ENCODE peak calls at places on chromosome 14, in five cellular contexts. I is esophagus squamous epithelium, V is adrenal gland, Y is gastrocnemius medialis, P is ovary. B is an unnamed sample.

GRCh38 chr14:39946796-39947195 is 514.6 kb upstream of the FBXO33 start:
- DNase-seq in I (no peak), V (no peak), Y (no peak), P (no peak), B (no peak)

GRCh38 chr14:101903111-101903561 is 61.2 kb upstream of the DYNC1H1 start:
- DNase-seq in I (no peak), V (no peak), Y (peak; percentile 60), P (no peak), B (no peak)

GRCh38 chr14:100304825-100305445 is 1.3 kb downstream of the SLC25A29 start:
- DNase-seq in I (no peak), V (peak; percentile 85), Y (no peak), P (peak; percentile 74), B (peak; percentile 83)

GRCh38 chr14:60758875-60759274 is 24.3 kb downstream of the MNAT1 start:
- DNase-seq in I (no peak), V (no peak), Y (no peak), P (no peak), B (no peak)

GRCh38 chr14:65150891-65151290 is 48.6 kb upstream of the MAX start:
- DNase-seq in I (no peak), V (no peak), Y (no peak), P (no peak), B (no peak)

GRCh38 chr14:96213871-96214465 is 9.3 kb downstream of the BDKRB2 start:
- DNase-seq in I (no peak), V (no peak), Y (no peak), P (no peak), B (no peak)

GRCh38 chr14:91282954-91283645 is 38.6 kb upstream of the GPR68 start:
- DNase-seq in I (no peak), V (no peak), Y (no peak), P (no peak), B (peak; percentile 17)

GRCh38 chr14:50319293-50319692 is 7.2 kb downstream of the DMAC2L start:
- DNase-seq in I (no peak), V (no peak), Y (no peak), P (no peak), B (no peak)

GRCh38 chr14:103121161-103121845 is 2.0 kb upstream of the TNFAIP2 start:
- DNase-seq in I (no peak), V (peak; percentile 66), Y (no peak), P (no peak), B (peak; percentile 83)

GRCh38 chr14:73740921-73741326 is 26.7 kb upstream of the PNMA1 start:
- DNase-seq in I (no peak), V (peak; percentile 77), Y (peak; percentile 74), P (peak; percentile 78), B (peak; percentile 89)

GRCh38 chr14:95918466-95918865 is 41.8 kb downstream of the TUNAR start:
- DNase-seq in I (no peak), V (no peak), Y (no peak), P (no peak), B (no peak)

GRCh38 chr14:60508707-60509437 is at the start of gene SIX6:
- DNase-seq in I (no peak), V (no peak), Y (no peak), P (no peak), B (no peak)

GRCh38 chr14:82655770-82656169 is 1122.1 kb upstream of the SEL1L start:
- DNase-seq in I (no peak), V (no peak), Y (no peak), P (no peak), B (no peak)

GRCh38 chr14:34053666-34054065 is 102.8 kb upstream of the EGLN3 start:
- DNase-seq in I (no peak), V (peak; percentile 20), Y (no peak), P (peak; percentile 63), B (no peak)

GRCh38 chr14:81509838-81510452 is 23.7 kb downstream of the SEL1L start:
- DNase-seq in I (no peak), V (no peak), Y (no peak), P (no peak), B (no peak)

GRCh38 chr14:101820283-101820798 is 58.8 kb downstream of the PPP2R5C start:
- DNase-seq in I (no peak), V (no peak), Y (no peak), P (no peak), B (no peak)

GRCh38 chr14:25050494-25051170 is 685 bp upstream of the STXBP6 start:
- DNase-seq in I (no peak), V (no peak), Y (no peak), P (no peak), B (no peak)

GRCh38 chr14:102824832-102825231 is 47.6 kb downstream of the TRAF3 start:
- DNase-seq in I (no peak), V (no peak), Y (peak; percentile 39), P (no peak), B (no peak)

GRCh38 chr14:59275668-59276067 is 87.2 kb downstream of the DAAM1 start:
- DNase-seq in I (no peak), V (no peak), Y (no peak), P (no peak), B (no peak)

GRCh38 chr14:36222952-36223468 is 46.5 kb upstream of the PTCSC3 start:
- DNase-seq in I (no peak), V (no peak), Y (no peak), P (no peak), B (no peak)
- H3K4me3 ChIP-seq in I (no peak overlapping the region), V (no peak overlapping the region), Y (no peak overlapping the region), P (no peak overlapping the region), B (no peak overlapping the region)

DNA sequence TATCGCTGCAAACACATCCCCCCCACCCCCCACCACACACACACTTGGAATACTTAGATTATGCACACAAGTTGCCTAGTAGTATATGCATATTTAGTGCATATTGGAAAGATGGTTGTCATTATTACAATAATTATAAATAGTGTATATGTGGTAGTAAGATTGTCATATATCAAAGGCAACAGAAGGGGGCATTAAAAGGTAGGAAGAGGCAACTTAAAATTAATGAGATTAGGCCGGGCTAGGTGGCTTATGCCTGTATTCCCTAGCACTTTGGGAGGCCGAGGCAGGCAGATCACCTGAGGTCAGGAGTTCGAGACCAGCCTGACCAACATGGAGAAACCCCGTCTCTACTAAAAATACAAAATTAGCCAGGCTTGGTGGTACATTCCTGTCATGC is 52.1 kb downstream of the GSC start:
- DNase-seq in I (no peak), V (no peak), Y (no peak), P (no peak), B (no peak)
- TF ChIP-seq CTCF in I (no peak), V (no peak), Y (no peak), P (no peak), B (no peak)

GRCh38 chr14:69648480-69649414 is 37.4 kb downstream of the SUSD6 start:
- DNase-seq in I (no peak), V (no peak), Y (no peak), P (no peak), B (no peak)
- H3K4me1 ChIP-seq in I (peaks cover 95% of the 10 kb centered on the region), V (peaks cover 73% of the 10 kb centered on the region), Y (peaks cover 79% of the 10 kb centered on the region), P (peaks cover 38% of the 10 kb centered on the region), B (peaks cover 94% of the 10 kb centered on the region)

GRCh38 chr14:74980746-74981661 is 21.7 kb upstream of the EIF2B2 start:
- DNase-seq in I (no peak), V (no peak), Y (peak; percentile 70), P (no peak), B (no peak)
- H3K4me3 ChIP-seq in I (no peak overlapping the region), V (no peak overlapping the region), Y (no peak overlapping the region), P (no peak overlapping the region), B (no peak overlapping the region)

DNA sequence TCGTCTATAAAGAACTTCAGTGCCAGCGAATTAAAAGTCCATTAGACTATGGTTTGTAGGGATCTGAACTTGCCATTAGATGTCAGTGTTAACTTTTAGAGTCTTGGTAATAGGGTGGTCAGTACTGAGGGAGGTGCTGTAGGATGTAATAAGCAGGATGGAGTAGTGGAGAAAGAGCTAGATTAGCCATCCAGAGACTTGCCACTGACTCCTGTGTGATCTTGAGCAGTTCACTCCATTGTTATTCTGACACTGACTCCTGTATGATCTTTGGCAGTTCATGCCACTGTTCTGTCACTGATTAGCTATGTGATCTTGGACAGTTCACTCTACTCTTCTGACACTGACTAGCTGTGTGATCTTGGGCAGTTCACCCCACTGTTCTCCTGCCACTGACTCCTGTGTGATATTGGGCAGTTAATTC is 133.6 kb downstream of the TTLL5 start:
- DNase-seq in I (no peak), V (no peak), Y (no peak), P (no peak), B (no peak)
- TF ChIP-seq CTCF in I (no peak), V (no peak), Y (no peak), P (no peak), B (peak; percentile 28)

DNA sequence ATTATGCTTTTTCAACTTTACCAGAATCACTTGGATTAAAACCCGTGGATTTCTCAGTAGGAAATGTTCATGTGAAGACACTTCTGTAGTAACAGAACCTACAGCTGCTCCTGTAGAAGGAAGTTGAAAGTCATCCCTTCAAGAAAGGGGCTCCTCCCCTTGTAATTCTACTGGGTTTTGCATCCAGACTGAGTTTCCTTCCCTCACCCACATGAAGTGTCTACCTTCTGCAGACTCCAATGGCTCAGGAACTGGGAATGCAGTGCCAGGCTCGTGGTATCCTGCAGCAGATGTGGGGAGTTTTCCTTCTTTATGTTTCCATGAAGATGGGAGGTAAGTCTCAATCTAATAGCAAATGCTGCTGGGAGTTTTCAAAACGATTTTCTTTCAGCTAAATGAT is 7.9 kb upstream of the OR10G2 start:
- DNase-seq in I (no peak), V (no peak), Y (no peak), P (no peak), B (no peak)
- H3K4me1 ChIP-seq in I (no peaks in the 10 kb centered on the region), V (no peaks in the 10 kb centered on the region), Y (no peaks in the 10 kb centered on the region), P (no peaks in the 10 kb centered on the region), B (no peaks in the 10 kb centered on the region)

B was measured in lower lobe of right lung.